ENCODE peak calls at places on chromosomes 13 and 19, in five cellular contexts. B, O, D, C and S are unnamed samples.

GRCh38 chr13:98910501-98910951 is 67.3 kb downstream of the DOCK9 start:
- DNase-seq in B (peak; percentile 34), O (peak; percentile 10), D (no peak), C (peak; percentile 51), S (no peak)

GRCh38 chr13:26019881-26020535 is 31.8 kb downstream of the SHISA2 start:
- DNase-seq in B (no peak), O (no peak), D (no peak), C (peak; percentile 43), S (no peak)

GRCh38 chr19:31943778-31944177 is 401.6 kb upstream of the ZNF507 start:
- DNase-seq in B (no peak), O (no peak), D (no peak), C (no peak), S (no peak)

GRCh38 chr19:32717496-32717895 is 2.1 kb upstream of the TDRD12 start:
- DNase-seq in B (no peak), O (no peak), D (no peak), C (no peak), S (no peak)

GRCh38 chr13:38381840-38382239 is 32.2 kb downstream of the UFM1 start:
- DNase-seq in B (no peak), O (no peak), D (no peak), C (peak; percentile 21), S (no peak)

GRCh38 chr13:76884571-76885202 is 1.5 kb downstream of the KCTD12 start:
- DNase-seq in B (no peak), O (no peak), D (no peak), C (peak; percentile 61), S (no peak)

GRCh38 chr19:18418725-18419194 is 438 bp upstream of the SSBP4 start:
- DNase-seq in B (no peak), O (peak; percentile 60), D (no peak), C (no peak), S (no peak)

GRCh38 chr13:30108913-30109237 is 198.5 kb downstream of the KATNAL1 start:
- DNase-seq in B (no peak), O (no peak), D (no peak), C (peak; percentile 92), S (no peak)

GRCh38 chr13:30932481-30933333 is at the start of gene TEX26:
- DNase-seq in B (peak; percentile 74), O (no peak), D (no peak), C (no peak), S (peak; percentile 81)

GRCh38 chr19:51777570-51778460 is 16.8 kb downstream of the FPR2 start:
- DNase-seq in B (peak; percentile 58), O (no peak), D (peak; percentile 68), C (peak; percentile 91), S (peak; percentile 55)

GRCh38 chr13:36086117-36086516 is 45.1 kb downstream of the DCLK1 start:
- DNase-seq in B (no peak), O (no peak), D (no peak), C (no peak), S (no peak)

GRCh38 chr13:27489456-27489855 is 39.1 kb upstream of the MTIF3 start:
- DNase-seq in B (no peak), O (no peak), D (no peak), C (no peak), S (no peak)

GRCh38 chr13:91278291-91278690 is 69.2 kb upstream of the MIR17HG start:
- DNase-seq in B (no peak), O (no peak), D (no peak), C (no peak), S (no peak)

GRCh38 chr13:95541308-95541707 is 11.2 kb upstream of the CLDN10 start:
- DNase-seq in B (no peak), O (no peak), D (no peak), C (no peak), S (no peak)

GRCh38 chr19:39502640-39503417 is 4.1 kb downstream of the DLL3 start:
- DNase-seq in B (peak; percentile 89), O (peak; percentile 89), D (peak; percentile 28), C (peak; percentile 69), S (peak; percentile 84)

GRCh38 chr19:41384351-41384750 is 8.0 kb downstream of the TMEM91 start:
- DNase-seq in B (no peak), O (no peak), D (no peak), C (no peak), S (no peak)

GRCh38 chr13:66563076-66563475 is 667.1 kb downstream of the PCDH9 start:
- DNase-seq in B (no peak), O (no peak), D (no peak), C (no peak), S (no peak)

GRCh38 chr19:41969772-41970458 is 10.8 kb upstream of the RABAC1 start:
- DNase-seq in B (no peak), O (no peak), D (no peak), C (no peak), S (no peak)

GRCh38 chr19:28465317-28466086 is 747.4 kb downstream of the UQCRFS1 start:
- DNase-seq in B (no peak), O (no peak), D (no peak), C (no peak), S (no peak)

GRCh38 chr19:11096210-11096841 is 7.1 kb downstream of the LDLR start:
- DNase-seq in B (no peak), O (peak; percentile 59), D (peak; percentile 87), C (peak; percentile 88), S (no peak)

GRCh38 chr19:48338253-48338755 is 13.0 kb downstream of the EMP3 start:
- DNase-seq in B (no peak), O (no peak), D (no peak), C (no peak), S (no peak)
- TF ChIP-seq CTCF in B (no peak), O (no peak), D (no peak), C (no peak), S (no peak)

DNA sequence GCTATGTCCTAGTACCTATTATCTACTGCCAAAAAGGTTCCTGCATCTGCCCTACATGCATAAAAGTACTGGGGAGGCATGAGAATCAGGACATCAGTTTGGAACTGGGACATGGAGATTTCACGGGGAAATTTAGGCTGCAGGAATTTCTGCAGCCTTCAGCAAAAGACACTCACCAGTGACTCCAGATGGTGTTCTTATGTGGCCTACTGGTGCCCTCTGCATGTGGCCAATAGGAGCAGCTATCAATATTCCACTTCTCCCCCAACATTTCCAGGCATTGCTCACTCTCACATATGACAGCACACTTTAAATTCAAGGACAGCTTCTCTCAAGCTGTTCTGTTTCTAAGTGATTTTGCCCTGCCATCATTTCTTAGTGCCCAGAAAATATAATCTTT is 570.5 kb upstream of the ARGLU1 start:
- DNase-seq in B (no peak), O (no peak), D (no peak), C (no peak), S (no peak)
- TF ChIP-seq CTCF in B (no peak), O (no peak), D (no peak), C (no peak), S (no peak)

GRCh38 chr19:45151821-45152503 is 8.8 kb downstream of the NKPD1 start:
- DNase-seq in B (no peak), O (no peak), D (no peak), C (no peak), S (no peak)
- TF ChIP-seq CTCF in B (no peak), O (no peak), D (no peak), C (no peak), S (no peak)

GRCh38 chr19:56120371-56121179 is 520 bp downstream of the ZNF787 start:
- DNase-seq in B (peak; percentile 77), O (peak; percentile 89), D (no peak), C (peak; percentile 74), S (peak; percentile 77)

GRCh38 chr19:56119585-56119978 is 1.5 kb downstream of the ZNF787 start:
- DNase-seq in B (no peak), O (no peak), D (no peak), C (peak; percentile 14), S (no peak)

GRCh38 chr19:56121180-56122167 is at the start of gene ZNF787:
- DNase-seq in B (peak; percentile 99), O (peak; percentile 99), D (peak; percentile 96), C (peak; percentile 97), S (peak; percentile 99)

GRCh38 chr19:56118666-56119584 is 2.2 kb downstream of the ZNF787 start:
- DNase-seq in B (no peak), O (no peak), D (no peak), C (no peak), S (no peak)

GRCh38 chr19:56120002-56120370 is 1.1 kb downstream of the ZNF787 start:
- DNase-seq in B (no peak), O (no peak), D (no peak), C (no peak), S (no peak)
- TF ChIP-seq CTCF in B (no peak), O (no peak), D (no peak), C (no peak), S (no peak)

DNA sequence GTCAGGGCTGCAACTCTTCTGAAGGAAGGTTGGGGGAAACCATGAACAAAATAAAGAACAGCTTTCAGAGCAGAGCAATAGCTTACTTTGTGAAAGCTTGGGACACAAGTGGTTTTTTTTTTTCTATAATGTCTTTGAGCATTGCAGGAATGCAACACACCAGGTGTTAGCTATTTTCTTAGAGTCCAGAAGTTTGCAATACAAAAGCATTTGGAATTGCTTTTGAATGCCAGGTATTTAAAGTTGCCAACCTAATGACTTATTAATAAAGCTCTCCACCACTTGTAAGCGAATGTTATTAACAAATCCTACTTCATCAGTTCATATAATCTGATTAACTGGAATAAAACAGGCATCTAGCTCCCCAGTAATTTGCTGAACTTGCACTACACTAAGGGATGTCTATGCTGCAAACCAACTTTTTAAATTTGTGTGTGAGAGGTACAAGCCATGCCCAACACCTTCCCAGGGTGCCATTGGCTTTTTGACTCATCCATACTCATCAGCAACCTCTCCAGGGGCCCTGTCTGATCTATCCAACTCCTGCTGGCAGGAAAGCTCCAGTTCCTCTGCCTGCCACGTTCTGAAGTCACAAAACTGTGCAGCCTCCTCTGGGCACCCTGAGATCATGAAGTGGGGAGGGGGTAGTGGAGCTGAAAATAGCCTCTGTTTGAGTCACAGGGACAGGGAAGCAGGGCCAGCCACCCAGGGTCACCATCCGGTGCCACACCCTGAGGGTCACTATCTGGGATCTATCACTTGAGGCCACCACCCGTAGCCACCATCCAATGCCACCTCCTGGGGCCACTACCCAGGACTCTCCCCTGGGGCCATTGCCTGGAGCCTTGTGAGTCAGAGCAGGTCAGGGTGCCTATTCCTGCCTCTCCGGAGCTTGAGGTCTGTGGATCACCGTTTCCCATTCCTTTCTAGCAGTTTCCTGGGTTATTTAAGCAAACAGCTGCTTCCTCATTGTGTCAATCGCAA is 172.3 kb downstream of the NUFIP1 start:
- DNase-seq in B (no peak), O (no peak), D (no peak), C (peak; percentile 43), S (no peak)
- TF ChIP-seq CTCF in B (no peak), O (no peak), D (no peak), C (no peak), S (no peak)

DNA sequence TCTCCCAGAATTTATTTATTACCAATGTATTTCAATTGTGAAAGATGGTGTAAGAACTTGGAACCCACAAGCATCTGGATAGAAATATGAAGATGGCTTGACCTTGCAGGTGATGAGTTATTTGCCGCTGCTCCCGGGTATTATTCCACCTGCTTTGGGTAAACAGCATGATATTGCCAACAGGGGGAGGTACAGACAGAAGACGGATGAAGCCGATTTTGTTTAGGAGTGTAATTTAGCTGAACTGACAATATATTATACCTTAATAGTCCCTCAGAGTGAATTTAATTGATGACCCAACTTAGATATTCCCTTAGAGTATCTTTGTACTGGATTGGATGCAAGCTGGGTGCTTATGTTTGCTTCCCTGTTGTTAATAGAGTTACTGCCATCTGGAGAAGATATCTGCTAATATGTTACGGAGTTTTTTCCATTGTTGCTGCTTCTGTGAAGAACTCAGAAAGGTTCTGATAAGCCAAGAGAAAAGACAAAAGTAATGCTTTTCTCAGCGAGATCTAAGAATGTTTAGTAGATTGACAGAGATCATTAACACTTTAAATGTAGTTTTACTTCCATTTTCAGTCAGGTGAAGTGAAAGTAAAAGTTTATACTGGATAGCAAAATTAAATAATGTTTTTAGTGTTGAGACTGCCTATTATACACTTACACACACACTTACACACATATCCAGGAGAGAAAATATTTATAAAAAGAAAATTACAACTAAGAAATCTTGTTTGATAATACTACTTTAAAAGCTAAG is 2220.8 kb upstream of the PCDH20 start:
- DNase-seq in B (peak; percentile 5), O (peak; percentile 2), D (no peak), C (no peak), S (no peak)
- TF ChIP-seq CTCF in B (peak; percentile 40), O (peak; percentile 27), D (no peak), C (no peak), S (no peak)